ENCODE peak calls at places on chromosomes 5 and 9, in five cellular contexts. F is heart right ventricle, H is DND-41, I is Panc1, Z is brain microvascular endothelial cell. C is an unnamed sample.
A peak's percentile ranks its signal among the peaks of the same experiment; 100 is the strongest.

GRCh38 chr9:129654641-129655040 is 10.8 kb upstream of the PRRX2 start:
- DNase-seq in H (no peak), Z (no peak), I (no peak), F (no peak), C (no peak)

GRCh38 chr5:33939863-33940262 is 3.7 kb downstream of the RXFP3 start:
- DNase-seq in I (no peak), H (no peak), Z (peak; percentile 39), F (no peak), C (no peak)

GRCh38 chr9:106960238-106960637 is 97.3 kb downstream of the ZNF462 start:
- DNase-seq in H (no peak), Z (no peak), I (no peak), F (no peak), C (no peak)

GRCh38 chr9:134428559-134428958 is 102.3 kb downstream of the RXRA start:
- DNase-seq in Z (no peak), I (no peak), H (no peak), F (no peak), C (peak; percentile 29)

GRCh38 chr5:175321927-175322532 is 122.0 kb downstream of the DRD1 start:
- DNase-seq in I (no peak), F (peak; percentile 7), H (peak; percentile 60), Z (peak; percentile 2), C (peak; percentile 52)

GRCh38 chr5:175288048-175288621 is 155.8 kb downstream of the DRD1 start:
- DNase-seq in I (no peak), F (no peak), Z (peak; percentile 66), H (no peak), C (no peak)

GRCh38 chr5:90518666-90519065 is 10.7 kb downstream of the LYSMD3 start:
- DNase-seq in I (no peak), H (no peak), F (no peak), Z (no peak), C (no peak)

GRCh38 chr5:72246239-72246580 is 73.8 kb downstream of the MRPS27 start:
- DNase-seq in Z (peak; percentile 25), F (no peak), I (no peak), H (no peak), C (peak; percentile 35)

GRCh38 chr5:1312206-1312605 is 17.3 kb upstream of the TERT start:
- DNase-seq in H (peak; percentile 92), Z (no peak), F (no peak), I (no peak), C (no peak)

GRCh38 chr5:174355208-174355612 is 309.7 kb downstream of the NSG2 start:
- DNase-seq in Z (peak; percentile 48), I (no peak), F (no peak), H (no peak), C (no peak)

GRCh38 chr5:168669668-168670378 is 90.7 kb upstream of the PANK3 start:
- DNase-seq in I (no peak), F (no peak), Z (no peak), H (no peak), C (no peak)

GRCh38 chr9:114387678-114388431 is at the start of gene AKNA:
- DNase-seq in I (no peak), F (peak; percentile 77), H (peak; percentile 90), Z (peak; percentile 70), C (peak; percentile 87)

GRCh38 chr5:35186749-35187148 is 43.5 kb downstream of the PRLR start:
- DNase-seq in I (no peak), Z (no peak), H (no peak), F (no peak), C (no peak)

GRCh38 chr5:148816822-148817221 is 9.6 kb upstream of the ADRB2 start:
- DNase-seq in Z (no peak), H (no peak), I (no peak), F (no peak), C (no peak)

GRCh38 chr9:86572904-86573303 is 218.7 kb upstream of the TUT7 start:
- DNase-seq in F (no peak), H (no peak), I (no peak), Z (no peak), C (no peak)

GRCh38 chr5:91187032-91187431 is 196.1 kb downstream of the ARRDC3 start:
- DNase-seq in F (no peak), H (no peak), Z (no peak), I (no peak), C (no peak)

GRCh38 chr5:53027913-53028312 is 38.8 kb downstream of the ITGA2 start:
- DNase-seq in H (no peak), Z (peak; percentile 62), F (peak; percentile 38), I (no peak), C (no peak)

GRCh38 chr9:100098241-100098886 is 436 bp downstream of the ERP44 start:
- DNase-seq in H (peak; percentile 48), F (peak; percentile 50), I (no peak), Z (peak; percentile 44), C (peak; percentile 72)

GRCh38 chr9:27117489-27118135 is 8.6 kb downstream of the TEK start:
- DNase-seq in I (no peak), Z (peak; percentile 34), F (peak; percentile 82), H (no peak), C (no peak)

GRCh38 chr9:121249563-121249962 is 18.4 kb upstream of the GSN start:
- DNase-seq in Z (no peak), H (no peak), F (no peak), I (no peak), C (peak; percentile 55)

GRCh38 chr9:121242955-121243346 is 25.0 kb upstream of the GSN start:
- DNase-seq in H (no peak), F (no peak), I (no peak), Z (no peak), C (no peak)

GRCh38 chr9:121242219-121242954 is 25.6 kb upstream of the GSN start:
- DNase-seq in Z (peak; percentile 47), F (no peak), I (no peak), H (no peak), C (no peak)

GRCh38 chr9:121252104-121252851 is 15.7 kb upstream of the GSN start:
- DNase-seq in H (no peak), I (no peak), Z (no peak), F (no peak), C (no peak)

DNA sequence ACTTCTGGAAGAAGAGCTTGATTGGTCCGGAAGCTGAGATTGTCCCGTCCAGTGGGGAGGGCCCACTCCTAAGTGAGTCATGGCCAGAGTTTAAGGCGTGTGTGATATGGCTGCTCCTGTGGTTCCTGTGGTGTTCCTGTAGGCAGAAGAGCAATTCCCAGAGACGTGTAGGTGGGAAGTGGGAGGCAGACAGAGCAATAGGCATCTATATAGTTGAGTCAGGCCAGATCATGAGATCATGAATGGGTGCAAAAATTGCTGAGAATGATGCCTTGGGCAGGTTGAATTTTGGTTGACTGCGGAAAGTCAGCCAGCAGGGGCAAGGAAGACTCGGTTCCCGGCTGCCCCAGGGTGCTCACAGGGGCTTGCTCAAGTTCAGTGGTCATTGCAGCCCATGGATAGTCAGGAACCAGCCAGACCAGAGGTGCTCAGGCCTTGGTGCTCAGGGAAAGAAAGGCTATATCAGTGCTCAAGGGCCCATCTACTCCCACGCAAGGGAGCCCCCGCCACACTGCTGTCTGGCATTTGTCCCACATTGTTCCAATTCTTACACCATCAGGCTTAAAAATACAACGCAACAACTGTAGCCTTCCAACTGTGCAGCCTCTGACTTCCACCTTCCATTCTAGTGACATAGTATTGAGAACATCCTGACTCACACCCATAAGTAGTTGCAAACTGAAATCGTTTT is 21.0 kb upstream of the GSN start:
- DNase-seq in Z (peak; percentile 94), I (no peak), F (peak; percentile 28), H (no peak), C (no peak)
- TF ChIP-seq CTCF in Z (peak; percentile 7), I (no peak), F (no peak), H (no peak), C (no peak)

GRCh38 chr5:6377121-6377520 is 1.2 kb downstream of the MED10 start:
- DNase-seq in F (peak; percentile 1), I (no peak), H (no peak), Z (no peak), C (peak; percentile 20)
- H3K4me3 ChIP-seq in F (peak overlapping the region; percentile 93), I (peak overlapping the region; percentile 100), H (peak overlapping the region; percentile 65), Z (peak overlapping the region; percentile 90), C (peak overlapping the region; percentile 89)

GRCh38 chr5:132905938-132906337 is 32.5 kb downstream of the LEAP2 start:
- DNase-seq in Z (no peak), H (no peak), F (no peak), I (no peak), C (no peak)
- TF ChIP-seq CTCF in Z (no peak), H (no peak), F (no peak), I (no peak), C (no peak)

DNA sequence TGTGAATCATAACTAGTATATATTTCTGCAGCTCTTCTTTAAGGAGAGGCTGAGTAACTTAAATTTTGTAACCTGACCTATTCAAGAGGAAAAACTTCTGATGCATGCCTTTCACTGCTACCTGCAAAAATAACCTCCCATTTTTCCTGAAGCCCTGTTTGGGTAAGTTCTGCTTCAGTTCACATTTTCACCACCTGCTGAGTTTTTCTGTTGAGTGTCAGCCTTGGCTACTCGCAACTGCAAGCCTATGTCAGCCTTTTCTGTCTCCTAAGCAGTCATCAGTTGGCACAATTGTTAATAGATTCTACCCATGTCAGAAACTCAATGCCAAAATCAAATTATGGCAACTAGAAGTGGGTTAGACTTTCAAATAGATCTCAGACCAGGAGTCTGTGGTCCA is 8.2 kb upstream of the TNFAIP8 start:
- DNase-seq in Z (no peak), F (no peak), H (no peak), I (no peak), C (no peak)
- H3K4me3 ChIP-seq in Z (no peak overlapping the region), F (no peak overlapping the region), H (no peak overlapping the region), I (no peak overlapping the region), C (no peak overlapping the region)

GRCh38 chr9:120729796-120730195 is 15.5 kb upstream of the MEGF9 start:
- DNase-seq in Z (no peak), H (no peak), F (no peak), I (no peak), C (peak; percentile 37)
- TF ChIP-seq CTCF in Z (peak; percentile 43), H (peak; percentile 22), F (no peak), I (no peak), C (peak; percentile 26)

DNA sequence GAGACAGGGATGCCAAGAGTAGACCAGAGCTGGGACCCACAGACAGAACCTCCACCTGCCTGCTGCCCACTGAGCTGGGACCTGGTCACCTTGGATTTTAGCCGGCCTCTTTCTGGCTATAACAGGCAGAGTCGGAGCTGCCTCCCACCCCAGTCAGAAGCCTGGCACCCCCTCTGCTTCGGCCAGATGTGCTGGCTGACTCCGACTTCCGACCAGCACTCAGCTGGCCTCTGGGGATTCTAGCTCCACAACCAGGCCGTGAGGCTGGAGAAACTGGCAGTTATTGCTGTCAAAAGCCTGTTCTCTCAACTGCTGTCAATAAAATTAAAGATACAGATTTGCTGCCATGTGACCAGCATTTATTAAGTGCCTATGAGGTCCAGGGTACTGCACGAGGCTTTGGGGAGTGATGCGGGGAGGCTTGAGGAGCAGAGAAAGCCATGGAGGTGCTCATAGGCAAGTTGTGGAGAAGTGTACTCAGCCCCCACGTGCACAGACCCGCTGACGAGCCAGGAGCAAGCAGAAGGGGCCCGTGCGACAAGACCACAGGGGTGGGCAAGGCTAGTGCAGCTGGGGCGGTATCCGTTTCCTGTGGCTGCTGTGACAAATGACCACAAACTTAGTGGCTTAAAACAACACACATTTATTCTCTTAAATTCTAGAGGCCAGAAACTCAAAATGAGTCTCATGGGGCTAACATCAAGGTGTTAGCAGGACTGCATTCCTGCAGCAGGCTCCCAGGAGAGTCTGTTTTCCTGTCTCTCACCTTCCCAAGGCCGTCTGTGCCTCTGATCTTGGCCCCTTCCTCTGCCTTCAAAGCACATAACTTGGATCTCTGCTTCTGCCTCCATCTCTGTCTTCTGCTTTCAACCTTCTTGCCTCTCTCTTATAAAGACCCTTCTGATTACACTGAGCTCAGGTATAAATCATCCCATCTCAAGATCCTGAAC is 13.1 kb downstream of the GFI1B start:
- DNase-seq in H (no peak), Z (no peak), I (no peak), F (no peak), C (peak; percentile 27)
- H3K4me3 ChIP-seq in H (no peak overlapping the region), Z (no peak overlapping the region), I (no peak overlapping the region), F (no peak overlapping the region), C (no peak overlapping the region)

C was measured in GM12865.